ENCODE peak calls at places on chromosome 9, in seven cellular contexts. K, V, C, R, T, O and D are unnamed samples.

GRCh38 chr9:14313951-14314423 is at the start of gene NFIB:
- DNase-seq in R (peak), V (no peak), C (peak), K (peak), O (no peak), T (no peak), D (no peak)

GRCh38 chr9:91689006-91689405 is 261.0 kb downstream of the ROR2 start:
- DNase-seq in K (peak), C (no peak), T (no peak), V (no peak), R (no peak), O (no peak), D (no peak)

GRCh38 chr9:76658510-76659231 is 105.6 kb upstream of the PCA3 start:
- DNase-seq in T (no peak), K (peak), R (peak), V (no peak), C (peak), O (peak), D (no peak)

GRCh38 chr9:117734523-117735314 is 30.5 kb downstream of the TLR4 start:
- DNase-seq in R (no peak), T (no peak), C (peak), O (no peak), V (no peak), K (peak), D (no peak)

GRCh38 chr9:106970219-106970975 is 107.4 kb downstream of the ZNF462 start:
- DNase-seq in C (no peak), V (no peak), R (no peak), K (peak), O (no peak), T (no peak), D (no peak)

GRCh38 chr9:22214021-22214420 is 204.9 kb upstream of the CDKN2B start:
- DNase-seq in O (no peak), K (peak), C (no peak), T (no peak), R (no peak), V (no peak), D (no peak)

GRCh38 chr9:96505316-96505991 is 55.5 kb downstream of the HABP4 start:
- DNase-seq in T (no peak), C (no peak), V (no peak), O (no peak), R (no peak), K (no peak), D (no peak)

GRCh38 chr9:5566054-5566618 is 55.8 kb downstream of the PDCD1LG2 start:
- DNase-seq in R (no peak), K (no peak), V (no peak), T (no peak), O (no peak), C (no peak), D (no peak)

GRCh38 chr9:129497064-129497836 is 123.7 kb downstream of the C9orf50 start:
- DNase-seq in T (no peak), V (no peak), C (no peak), K (peak), O (no peak), R (no peak), D (no peak)

GRCh38 chr9:90871327-90871935 is 69.8 kb downstream of the SYK start:
- DNase-seq in O (no peak), R (no peak), V (no peak), C (peak), T (no peak), K (no peak), D (no peak)

GRCh38 chr9:36939655-36940578 is 94.2 kb downstream of the PAX5 start:
- DNase-seq in V (no peak), O (no peak), R (no peak), C (no peak), T (no peak), K (no peak), D (no peak)

DNA sequence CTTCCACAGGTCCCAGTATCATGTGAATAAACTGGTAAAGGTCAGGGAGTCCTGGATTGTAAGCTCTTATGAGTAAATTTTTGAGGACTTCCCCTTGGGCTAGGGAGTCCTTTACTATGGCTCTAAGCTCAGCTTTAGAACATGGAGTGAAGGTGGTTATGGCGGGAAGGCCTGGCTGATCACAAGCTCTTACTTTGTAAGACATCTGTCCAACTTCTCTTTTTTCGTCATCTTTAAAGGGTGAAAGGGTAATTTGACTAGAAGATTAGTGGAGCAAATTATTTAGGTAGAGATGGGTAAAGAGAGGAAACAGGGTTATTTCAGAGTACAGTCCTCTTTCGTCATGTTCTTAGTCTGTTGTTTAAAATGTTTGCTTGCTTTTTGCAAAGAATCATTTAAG is 155.4 kb downstream of the AOPEP start:
- DNase-seq in V (no peak), C (no peak), O (no peak), T (no peak), K (no peak), R (no peak), D (no peak)
- H3K27ac ChIP-seq in V (no peak), C (peak), O (no peak), T (no peak), K (no peak), R (peak), D (no peak)

GRCh38 chr9:65432051-65432450 is 147.0 kb upstream of the FOXD4L5 start:
- DNase-seq in V (no peak), K (no peak), T (no peak), O (no peak), R (no peak), C (no peak), D (no peak)
- H3K27ac ChIP-seq in V (no peak), K (no peak), T (no peak), O (no peak), R (no peak), C (no peak), D (no peak)

DNA sequence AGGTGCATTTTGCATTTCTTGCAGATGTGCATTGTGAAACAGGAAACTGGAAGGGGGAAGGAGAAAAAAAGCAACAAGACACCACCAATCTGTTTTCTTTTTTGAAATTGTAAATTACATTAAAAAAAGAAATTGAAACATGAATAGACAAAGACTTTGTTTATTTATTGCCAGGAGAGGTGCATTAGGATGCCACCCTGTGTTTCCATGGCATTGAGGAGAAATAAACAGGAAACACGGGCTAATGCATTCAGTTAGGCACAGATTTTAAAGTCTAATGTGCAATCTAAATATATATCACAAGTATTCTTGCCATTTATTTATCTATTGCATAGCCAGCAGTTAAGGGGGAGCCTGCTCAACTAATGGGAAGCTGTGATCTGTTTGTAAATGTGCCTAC is 479.0 kb downstream of the PSAT1 start:
- DNase-seq in C (no peak), V (no peak), T (no peak), O (no peak), K (no peak), R (no peak), D (no peak)
- H3K27ac ChIP-seq in C (no peak), V (no peak), T (no peak), O (no peak), K (no peak), R (no peak), D (no peak)

GRCh38 chr9:113463418-113464285 is at the start of gene RGS3:
- DNase-seq in R (peak), C (no peak), O (no peak), V (no peak), T (peak), K (peak), D (no peak)

GRCh38 chr9:113464672-113465271 is 1.2 kb downstream of the RGS3 start:
- DNase-seq in O (no peak), V (no peak), R (no peak), T (no peak), C (no peak), K (no peak), D (no peak)

GRCh38 chr9:113461943-113462342 is 1.6 kb upstream of the RGS3 start:
- DNase-seq in R (no peak), C (no peak), O (no peak), T (no peak), V (no peak), K (no peak), D (no peak)

GRCh38 chr9:113462781-113463286 is 693 bp upstream of the RGS3 start:
- DNase-seq in V (no peak), O (no peak), C (no peak), T (no peak), K (no peak), R (no peak), D (no peak)

DNA sequence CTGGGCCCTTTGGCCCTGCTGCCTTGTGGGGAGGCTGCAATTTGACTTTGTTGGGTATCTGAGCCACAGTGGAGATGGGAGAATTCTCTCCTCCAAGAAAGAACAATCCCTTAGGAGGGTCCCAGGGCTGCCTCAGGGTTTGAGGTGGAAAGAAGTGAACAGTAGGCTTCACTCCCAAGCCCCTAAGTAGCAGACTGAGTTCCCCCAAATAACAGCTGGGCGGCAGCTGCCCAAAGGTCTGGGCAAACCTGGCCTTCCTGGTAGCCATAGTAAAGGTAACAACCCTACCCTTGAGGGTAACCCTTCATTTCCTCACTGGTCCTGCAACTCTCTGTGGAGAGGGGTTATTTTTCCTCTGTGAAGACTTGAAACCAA is 746 bp downstream of the RGS3 start:
- DNase-seq in C (no peak), V (no peak), R (no peak), T (no peak), O (no peak), K (no peak), D (no peak)
- H3K27ac ChIP-seq in C (no peak), V (no peak), R (peak), T (no peak), O (no peak), K (no peak), D (no peak)

DNA sequence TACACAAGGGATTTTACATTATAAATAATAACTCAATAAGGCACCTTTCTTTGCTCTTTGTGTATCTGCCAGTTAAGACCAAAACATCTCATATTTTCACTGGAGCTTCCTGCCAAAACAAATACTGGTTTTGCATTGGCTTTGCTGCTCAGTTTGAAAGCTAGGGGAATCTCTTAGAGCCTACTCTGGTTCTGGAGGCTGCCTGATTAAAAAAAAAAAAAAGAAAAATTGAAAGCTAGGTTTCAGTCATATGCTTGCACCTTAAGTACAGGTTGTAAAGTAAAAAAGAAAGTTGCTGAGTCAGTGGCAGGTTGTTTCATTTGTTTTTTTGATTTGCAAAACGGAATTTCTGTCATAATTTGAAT is 2.3 kb downstream of the DENND4C start:
- DNase-seq in V (no peak), T (no peak), O (no peak), C (peak), R (no peak), K (peak), D (no peak)
- H3K27ac ChIP-seq in V (no peak), T (no peak), O (no peak), C (peak), R (peak), K (no peak), D (no peak)

DNA sequence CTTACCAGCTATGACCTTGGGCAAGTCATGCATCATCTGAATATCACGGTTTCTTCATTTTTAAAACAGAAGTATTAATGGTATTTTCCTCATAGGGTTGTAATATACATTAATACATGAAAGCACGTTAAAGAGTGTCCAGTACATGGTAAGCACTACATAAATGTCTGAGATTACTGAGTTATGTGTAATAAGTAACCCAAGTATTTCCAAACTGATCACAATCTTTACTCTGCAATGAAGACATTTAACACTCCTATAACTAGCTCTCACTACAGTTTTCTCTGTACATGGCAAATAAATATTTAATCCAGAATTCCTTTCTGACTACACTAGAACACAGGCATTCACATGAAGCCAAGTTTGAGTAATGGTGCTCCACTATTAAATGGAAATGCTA is 4.0 kb downstream of the GLDC start:
- DNase-seq in C (no peak), V (no peak), K (no peak), T (no peak), R (no peak), O (no peak), D (no peak)
- H3K27ac ChIP-seq in C (no peak), V (no peak), K (no peak), T (no peak), R (no peak), O (no peak), D (no peak)

GRCh38 chr9:120583958-120584369 is 4.0 kb upstream of the CDK5RAP2 start:
- DNase-seq in K (peak), V (peak), T (no peak), O (peak), C (peak), R (peak), D (peak)
- H3K27ac ChIP-seq in K (peak), V (no peak), T (no peak), O (peak), C (no peak), R (no peak), D (no peak)